ENCODE peak calls at places on chromosomes 5 and 9, in seven cellular contexts. V, U, I, R, X, B and D are unnamed samples.

GRCh38 chr5:73513996-73514395 is 15.8 kb downstream of the BTF3 start:
- DNase-seq in U (no peak), I (peak; percentile 25), V (no peak), B (no peak), X (no peak), R (no peak), D (no peak)

GRCh38 chr9:116157436-116158138 is 4.0 kb downstream of the PAPPA start:
- DNase-seq in V (peak; percentile 56), X (no peak), U (no peak), I (no peak), R (no peak), B (no peak), D (peak; percentile 69)

GRCh38 chr5:125012727-125013451 is 266.4 kb upstream of the ZNF608 start:
- DNase-seq in B (no peak), R (no peak), U (no peak), I (no peak), X (no peak), V (no peak), D (no peak)

GRCh38 chr5:134634227-134634626 is 1.6 kb upstream of the SAR1B start:
- DNase-seq in R (no peak), X (no peak), U (no peak), B (no peak), I (no peak), V (no peak), D (no peak)

GRCh38 chr9:131854906-131855504 is 115.1 kb upstream of the RAPGEF1 start:
- DNase-seq in X (peak; percentile 4), I (no peak), B (no peak), U (no peak), V (peak; percentile 33), R (peak; percentile 69), D (peak; percentile 43)

GRCh38 chr9:125391704-125392103 is 130.1 kb downstream of the GAPVD1 start:
- DNase-seq in B (no peak), I (no peak), R (no peak), X (no peak), V (peak; percentile 23), U (no peak), D (no peak)

GRCh38 chr9:69455311-69455710 is 130.3 kb downstream of the ENTREP1 start:
- DNase-seq in X (no peak), U (no peak), R (no peak), V (no peak), I (peak; percentile 11), B (no peak), D (no peak)

GRCh38 chr9:33229359-33230120 is 10.4 kb upstream of the SPINK4 start:
- DNase-seq in R (no peak), B (no peak), I (peak; percentile 61), U (no peak), X (no peak), V (no peak), D (no peak)

GRCh38 chr9:77464591-77465125 is 183.5 kb downstream of the GNA14 start:
- DNase-seq in B (no peak), V (peak; percentile 67), I (no peak), R (no peak), X (peak; percentile 68), U (no peak), D (no peak)

GRCh38 chr5:160774006-160774405 is 78.0 kb downstream of the ATP10B start:
- DNase-seq in V (no peak), U (no peak), I (peak; percentile 32), R (no peak), X (no peak), B (no peak), D (no peak)

GRCh38 chr9:136687721-136688223 is 515 bp upstream of the AGPAT2 start:
- DNase-seq in X (no peak), V (no peak), I (peak; percentile 66), B (no peak), U (no peak), R (no peak), D (no peak)